ENCODE peak calls at places on chromosomes 16 and 17, in nine cellular contexts. T is amniotic stem cell, G is spleen, Y is occipital lobe, F is lung, H is amygdala, C is GM18507, Q is ovary, V is HuH-7. X is an unnamed sample.

GRCh38 chr16:81374514-81374913 is 59.8 kb downstream of the GAN start:
- DNase-seq in T (no peak), G (no peak), Y (no peak), F (no peak), H (no peak), C (no peak), Q (no peak), V (no peak), X (no peak)

GRCh38 chr16:73126453-73126853 is 78.5 kb upstream of the ZFHX3 start:
- DNase-seq in T (no peak), G (no peak), Y (peak), F (peak), H (no peak), C (no peak), Q (no peak), V (peak), X (no peak)

GRCh38 chr17:83153681-83154310 is 74.4 kb downstream of the METRNL start:
- DNase-seq in T (no peak), G (peak), Y (no peak), F (peak), H (no peak), C (no peak), Q (no peak), V (no peak), X (no peak)

GRCh38 chr16:80932725-80933124 is 74.0 kb downstream of the CMC2 start:
- DNase-seq in T (peak), G (no peak), Y (no peak), F (peak), H (no peak), C (no peak), Q (peak), V (no peak), X (peak)

GRCh38 chr17:48577946-48578615 is at the start of gene HOXB4:
- DNase-seq in T (no peak), G (peak), Y (no peak), F (peak), H (no peak), C (no peak), Q (no peak), V (no peak), X (peak)

GRCh38 chr17:61285483-61286320 is 113.9 kb upstream of the TBX2 start:
- DNase-seq in T (no peak), G (no peak), Y (no peak), F (no peak), H (no peak), C (no peak), Q (no peak), V (no peak), X (no peak)

GRCh38 chr16:9441021-9441420 is 349.6 kb downstream of the HAPSTR1 start:
- DNase-seq in T (no peak), G (no peak), Y (no peak), F (no peak), H (no peak), C (no peak), Q (no peak), V (no peak), X (peak)

GRCh38 chr17:65473985-65474384 is 87.5 kb downstream of the AXIN2 start:
- DNase-seq in T (no peak), G (no peak), Y (no peak), F (no peak), H (no peak), C (no peak), Q (no peak), V (no peak), X (no peak)

GRCh38 chr17:20191066-20191465 is 181.9 kb downstream of the SPECC1 start:
- DNase-seq in T (peak), G (no peak), Y (no peak), F (no peak), H (no peak), C (no peak), Q (no peak), V (no peak), X (no peak)

GRCh38 chr17:9218068-9218635 is 196.8 kb downstream of the NTN1 start:
- DNase-seq in T (no peak), G (peak), Y (no peak), F (no peak), H (no peak), C (no peak), Q (no peak), V (no peak), X (no peak)

GRCh38 chr17:42670199-42670924 is 6.4 kb downstream of the PLEKHH3 start:
- DNase-seq in T (no peak), G (peak), Y (no peak), F (no peak), H (no peak), C (no peak), Q (peak), V (no peak), X (no peak)

GRCh38 chr17:50166518-50167181 is 845 bp downstream of the SGCA start:
- DNase-seq in T (no peak), G (no peak), Y (no peak), F (no peak), H (no peak), C (no peak), Q (no peak), V (no peak), X (no peak)

GRCh38 chr17:6569391-6570302 is 13.3 kb upstream of the PITPNM3 start:
- DNase-seq in T (no peak), G (no peak), Y (no peak), F (no peak), H (no peak), C (no peak), Q (no peak), V (no peak), X (no peak)

GRCh38 chr17:15340966-15341365 is 431 bp downstream of the TEKT3 start:
- DNase-seq in T (no peak), G (no peak), Y (no peak), F (no peak), H (no peak), C (no peak), Q (no peak), V (no peak), X (no peak)

GRCh38 chr17:78664476-78665384 is 87.5 kb upstream of the DNAH17 start:
- DNase-seq in T (no peak), G (peak), Y (no peak), F (no peak), H (no peak), C (no peak), Q (no peak), V (no peak), X (peak)

GRCh38 chr17:81139428-81139827 is 25.9 kb upstream of the PVALEF start:
- DNase-seq in T (no peak), G (no peak), Y (no peak), F (no peak), H (no peak), C (no peak), Q (no peak), V (no peak), X (no peak)

GRCh38 chr17:82772026-82772425 is 20.2 kb downstream of the TBCD start:
- DNase-seq in T (no peak), G (no peak), Y (no peak), F (no peak), H (no peak), C (no peak), Q (no peak), V (peak), X (peak)

X was measured in Caki2.